ENCODE peak calls at places on chromosomes 7 and 10, in seven cellular contexts. E is foreskin fibroblast, O is hepatocyte, D is Calu3, Q is GM13977, B is left ventricle myocardium inferior, C is lower leg skin. L is an unnamed sample.

GRCh38 chr7:65554-65953 is 126.8 kb upstream of the FAM20C start:
- DNase-seq in E (peak), O (no peak), D (no peak), Q (no peak), B (no peak), C (no peak), L (no peak)

GRCh38 chr10:91511549-91512330 is 101.6 kb downstream of the HECTD2 start:
- DNase-seq in E (peak), O (no peak), D (no peak), Q (peak), B (no peak), C (no peak), L (no peak)

GRCh38 chr10:21183025-21183424 is 285.9 kb upstream of the NEBL start:
- DNase-seq in E (peak), O (no peak), D (no peak), Q (no peak), B (no peak), C (no peak), L (no peak)

GRCh38 chr7:27096756-27097514 is 1.1 kb upstream of the HOXA1 start:
- DNase-seq in E (peak), O (no peak), D (no peak), Q (no peak), B (no peak), C (no peak), L (no peak)

GRCh38 chr10:89588671-89589070 is 53.3 kb upstream of the SLC16A12 start:
- DNase-seq in E (peak), O (no peak), D (no peak), Q (no peak), B (no peak), C (no peak), L (no peak)

GRCh38 chr7:96973986-96974385 is 31.4 kb upstream of the DLX6 start:
- DNase-seq in E (no peak), O (no peak), D (no peak), Q (no peak), B (no peak), C (no peak), L (no peak)

GRCh38 chr7:46810986-46811385 is 770.9 kb downstream of the TNS3 start:
- DNase-seq in E (peak), O (no peak), D (no peak), Q (no peak), B (no peak), C (no peak), L (no peak)

GRCh38 chr7:104065491-104065890 is 76.0 kb upstream of the RELN start:
- DNase-seq in E (no peak), O (no peak), D (no peak), Q (no peak), B (no peak), C (no peak), L (no peak)

GRCh38 chr10:66637273-66638036 is 288.4 kb upstream of the LRRTM3 start:
- DNase-seq in E (peak), O (peak), D (no peak), Q (no peak), B (no peak), C (no peak), L (no peak)

GRCh38 chr7:48938539-48938938 is 14.2 kb downstream of the CDC14C start:
- DNase-seq in E (peak), O (no peak), D (no peak), Q (no peak), B (no peak), C (peak), L (peak)

GRCh38 chr7:18505870-18506460 is 10.4 kb downstream of the HDAC9 start:
- DNase-seq in E (peak), O (peak), D (no peak), Q (peak), B (no peak), C (no peak), L (no peak)

GRCh38 chr7:98394377-98394836 is 6.5 kb downstream of the BAIAP2L1 start:
- DNase-seq in E (peak), O (peak), D (no peak), Q (no peak), B (no peak), C (no peak), L (peak)

GRCh38 chr7:73861305-73861704 is 346 bp downstream of the TMEM270 start:
- DNase-seq in E (no peak), O (no peak), D (no peak), Q (no peak), B (no peak), C (no peak), L (no peak)

GRCh38 chr10:84352251-84352842 is 24.0 kb downstream of the CCSER2 start:
- DNase-seq in E (peak), O (peak), D (peak), Q (peak), B (no peak), C (peak), L (no peak)

GRCh38 chr7:66281678-66282593 is 76.8 kb downstream of the TPST1 start:
- DNase-seq in E (peak), O (peak), D (no peak), Q (no peak), B (no peak), C (no peak), L (peak)

GRCh38 chr7:129851174-129851573 is 101.6 kb downstream of the UBE2H start:
- DNase-seq in E (no peak), O (no peak), D (no peak), Q (no peak), B (no peak), C (no peak), L (no peak)

GRCh38 chr7:96737545-96738050 is 28.0 kb upstream of the SEM1 start:
- DNase-seq in E (no peak), O (no peak), D (no peak), Q (no peak), B (no peak), C (no peak), L (no peak)

GRCh38 chr10:133158756-133159610 is 1.0 kb upstream of the KNDC1 start:
- DNase-seq in E (peak), O (peak), D (peak), Q (no peak), B (no peak), C (no peak), L (no peak)
- TF ChIP-seq CTCF in E (no peak), O (peak), D (no peak), Q (no peak), B (no peak), C (no peak), L (no peak)

GRCh38 chr10:96047004-96047649 is 3.7 kb downstream of the CCNJ start:
- DNase-seq in E (peak), O (peak), D (no peak), Q (peak), B (no peak), C (no peak), L (no peak)
- TF ChIP-seq CTCF in E (no peak), O (peak), D (no peak), Q (peak), B (no peak), C (no peak), L (no peak)

GRCh38 chr7:8185907-8186306 is 76.1 kb downstream of the ICA1 start:
- DNase-seq in E (no peak), O (no peak), D (no peak), Q (no peak), B (no peak), C (no peak), L (no peak)

GRCh38 chr7:8192897-8193296 is 69.1 kb downstream of the ICA1 start:
- DNase-seq in E (no peak), O (no peak), D (no peak), Q (no peak), B (no peak), C (no peak), L (no peak)

GRCh38 chr7:8189615-8190014 is 72.4 kb downstream of the ICA1 start:
- DNase-seq in E (no peak), O (no peak), D (no peak), Q (no peak), B (no peak), C (no peak), L (no peak)

GRCh38 chr7:8190121-8190895 is 71.7 kb downstream of the ICA1 start:
- DNase-seq in E (peak), O (peak), D (peak), Q (peak), B (no peak), C (peak), L (peak)
- TF ChIP-seq CTCF in E (peak), O (peak), D (peak), Q (peak), B (peak), C (no peak), L (peak)

GRCh38 chr10:11454958-11455566 is 156.4 kb downstream of the USP6NL start:
- DNase-seq in E (no peak), O (no peak), D (no peak), Q (no peak), B (no peak), C (no peak), L (no peak)
- TF ChIP-seq CTCF in E (no peak), O (no peak), D (no peak), Q (peak), B (peak), C (no peak), L (no peak)

GRCh38 chr10:15678851-15679250 is 40.9 kb downstream of the ITGA8 start:
- DNase-seq in E (no peak), O (no peak), D (no peak), Q (no peak), B (no peak), C (no peak), L (no peak)

GRCh38 chr10:15690031-15690430 is 29.7 kb downstream of the ITGA8 start:
- DNase-seq in E (no peak), O (no peak), D (no peak), Q (no peak), B (no peak), C (no peak), L (no peak)

GRCh38 chr10:15684768-15685167 is 35.0 kb downstream of the ITGA8 start:
- DNase-seq in E (peak), O (no peak), D (no peak), Q (peak), B (no peak), C (no peak), L (no peak)
- TF ChIP-seq CTCF in E (no peak), O (no peak), D (no peak), Q (no peak), B (no peak), C (no peak), L (no peak)

DNA sequence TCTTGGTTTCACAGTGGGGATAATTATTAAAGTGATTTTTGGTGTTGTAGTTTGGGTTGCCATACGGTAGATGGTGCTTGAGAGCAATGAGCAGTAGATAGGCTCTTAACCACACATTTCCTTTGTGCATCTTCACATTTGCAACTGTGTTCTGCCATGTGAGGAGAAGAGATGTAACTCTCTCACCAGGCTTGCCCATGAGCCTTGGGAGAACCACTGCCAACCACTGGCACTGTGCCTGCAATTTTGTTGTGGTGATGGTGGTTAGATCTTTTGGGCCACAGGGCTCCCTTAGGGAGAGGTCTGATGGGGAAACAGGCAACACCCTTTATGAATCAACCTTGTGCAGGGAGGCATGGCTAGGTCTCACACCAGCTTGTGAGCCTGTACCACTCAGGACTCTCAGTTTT is 204.3 kb downstream of the CCDC7 start:
- DNase-seq in E (no peak), O (no peak), D (no peak), Q (peak), B (no peak), C (no peak), L (no peak)
- TF ChIP-seq CTCF in E (no peak), O (no peak), D (no peak), Q (peak), B (no peak), C (no peak), L (no peak)

DNA sequence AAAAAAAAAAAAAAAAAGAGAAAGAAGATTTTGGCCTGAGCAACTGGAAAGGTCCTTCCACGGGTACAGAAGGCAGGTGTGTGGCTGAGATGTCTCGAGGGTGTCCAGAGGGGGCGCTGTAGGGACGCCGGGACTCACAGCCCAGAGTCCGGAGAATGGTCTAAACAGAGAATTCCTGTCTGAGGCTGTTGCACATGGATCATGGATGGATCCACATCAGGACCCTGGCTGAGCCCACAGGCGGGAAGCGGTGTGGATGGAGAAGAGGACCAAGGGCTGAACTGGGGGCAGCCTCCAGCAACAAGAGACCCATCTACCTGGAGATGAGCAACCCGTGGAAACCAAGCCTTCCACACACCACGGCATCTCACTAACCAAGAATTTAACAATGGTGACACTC is 55.0 kb downstream of the PKD1L1 start:
- DNase-seq in E (no peak), O (no peak), D (peak), Q (no peak), B (no peak), C (no peak), L (no peak)
- TF ChIP-seq CTCF in E (peak), O (no peak), D (peak), Q (peak), B (peak), C (no peak), L (peak)

GRCh38 chr7:34928052-34928451 is 109.2 kb downstream of the DPY19L1 start:
- DNase-seq in E (no peak), O (peak), D (peak), Q (no peak), B (no peak), C (no peak), L (no peak)
- TF ChIP-seq CTCF in E (peak), O (peak), D (peak), Q (peak), B (peak), C (no peak), L (peak)

GRCh38 chr10:13347235-13348156 is 597 bp downstream of the SEPHS1 start:
- DNase-seq in E (peak), O (peak), D (peak), Q (peak), B (peak), C (peak), L (peak)
- TF ChIP-seq CTCF in E (no peak), O (no peak), D (no peak), Q (no peak), B (no peak), C (no peak), L (no peak)

L was measured in AG09319.